ENCODE peak calls at places on chromosomes 6 and 20, in four cellular contexts. One of them, this sample, is unnamed. For H3K36me3 and H3K4me1, the result is how much of the 10 kb centered on the place peaks cover.

GRCh38 chr6:70586114-70586513 is 19.4 kb downstream of the SDHAF4 start:
- DNase-seq in transverse colon: no peak
- DNase-seq in stomach: no peak
- DNase-seq in upper lobe of right lung: no peak
- DNase-seq in this sample: no peak

GRCh38 chr20:35551485-35551884 is 9.6 kb downstream of the ERGIC3 start:
- DNase-seq in transverse colon: no peak
- DNase-seq in stomach: no peak
- DNase-seq in upper lobe of right lung: no peak
- DNase-seq in this sample: no peak

GRCh38 chr6:46129634-46130505 is at the start of gene ENPP4:
- DNase-seq in transverse colon: peak
- DNase-seq in stomach: peak
- DNase-seq in upper lobe of right lung: peak
- DNase-seq in this sample: peak

GRCh38 chr20:43915209-43916072 is 789 bp downstream of the TOX2 start:
- DNase-seq in transverse colon: peak
- DNase-seq in stomach: no peak
- DNase-seq in upper lobe of right lung: no peak
- DNase-seq in this sample: peak

GRCh38 chr6:124873066-124873410 is 89.2 kb upstream of the RNF217 start:
- DNase-seq in transverse colon: no peak
- DNase-seq in stomach: no peak
- DNase-seq in upper lobe of right lung: no peak
- DNase-seq in this sample: no peak

GRCh38 chr6:132247381-132248159 is 153.7 kb downstream of the MOXD1 start:
- DNase-seq in transverse colon: no peak
- DNase-seq in stomach: no peak
- DNase-seq in upper lobe of right lung: no peak
- DNase-seq in this sample: no peak

GRCh38 chr6:75460636-75461035 is 33.0 kb downstream of the FILIP1 start:
- DNase-seq in transverse colon: no peak
- DNase-seq in stomach: no peak
- DNase-seq in upper lobe of right lung: no peak
- DNase-seq in this sample: no peak

GRCh38 chr20:24045621-24046020 is 57.0 kb upstream of the GGTLC1 start:
- DNase-seq in transverse colon: no peak
- DNase-seq in stomach: no peak
- DNase-seq in upper lobe of right lung: no peak
- DNase-seq in this sample: no peak

GRCh38 chr6:14765106-14765505 is 480.8 kb upstream of the JARID2 start:
- DNase-seq in transverse colon: no peak
- DNase-seq in stomach: no peak
- DNase-seq in upper lobe of right lung: no peak
- DNase-seq in this sample: no peak

GRCh38 chr6:149967591-149967990 is 3.8 kb downstream of the ULBP1 start:
- DNase-seq in transverse colon: no peak
- DNase-seq in stomach: no peak
- DNase-seq in upper lobe of right lung: no peak
- DNase-seq in this sample: no peak

GRCh38 chr6:124798942-124799496 is 163.2 kb upstream of the RNF217 start:
- DNase-seq in transverse colon: no peak
- DNase-seq in stomach: no peak
- DNase-seq in upper lobe of right lung: no peak
- DNase-seq in this sample: no peak

GRCh38 chr6:38865521-38866174 is 150.5 kb downstream of the DNAH8 start:
- DNase-seq in transverse colon: no peak
- DNase-seq in stomach: no peak
- DNase-seq in upper lobe of right lung: no peak
- DNase-seq in this sample: no peak

DNA sequence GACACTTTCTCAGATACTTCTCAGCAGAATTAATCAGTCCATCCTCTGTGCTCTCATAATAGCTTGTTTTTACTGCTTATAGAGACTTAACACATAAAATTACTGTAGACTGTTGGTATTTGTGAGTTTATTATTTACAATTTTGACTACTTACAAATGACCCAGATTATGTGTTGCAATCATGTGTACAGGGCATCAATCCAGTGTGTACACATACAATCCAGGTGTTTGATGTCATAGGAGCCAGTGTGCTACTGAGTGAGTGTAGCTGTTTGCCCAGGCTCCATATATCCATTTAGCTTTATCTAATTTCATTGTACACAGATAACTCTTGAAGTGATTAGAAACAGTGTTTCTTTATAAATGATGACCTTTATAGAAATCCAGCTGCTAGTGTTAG is 31.3 kb downstream of the TRMT11 start:
- DNase-seq in transverse colon: no peak
- DNase-seq in stomach: no peak
- DNase-seq in upper lobe of right lung: no peak
- DNase-seq in this sample: no peak
- H3K36me3 ChIP-seq in transverse colon: under half
- H3K36me3 ChIP-seq in stomach: under half
- H3K36me3 ChIP-seq in upper lobe of right lung: half or more
- H3K36me3 ChIP-seq in this sample: under half

DNA sequence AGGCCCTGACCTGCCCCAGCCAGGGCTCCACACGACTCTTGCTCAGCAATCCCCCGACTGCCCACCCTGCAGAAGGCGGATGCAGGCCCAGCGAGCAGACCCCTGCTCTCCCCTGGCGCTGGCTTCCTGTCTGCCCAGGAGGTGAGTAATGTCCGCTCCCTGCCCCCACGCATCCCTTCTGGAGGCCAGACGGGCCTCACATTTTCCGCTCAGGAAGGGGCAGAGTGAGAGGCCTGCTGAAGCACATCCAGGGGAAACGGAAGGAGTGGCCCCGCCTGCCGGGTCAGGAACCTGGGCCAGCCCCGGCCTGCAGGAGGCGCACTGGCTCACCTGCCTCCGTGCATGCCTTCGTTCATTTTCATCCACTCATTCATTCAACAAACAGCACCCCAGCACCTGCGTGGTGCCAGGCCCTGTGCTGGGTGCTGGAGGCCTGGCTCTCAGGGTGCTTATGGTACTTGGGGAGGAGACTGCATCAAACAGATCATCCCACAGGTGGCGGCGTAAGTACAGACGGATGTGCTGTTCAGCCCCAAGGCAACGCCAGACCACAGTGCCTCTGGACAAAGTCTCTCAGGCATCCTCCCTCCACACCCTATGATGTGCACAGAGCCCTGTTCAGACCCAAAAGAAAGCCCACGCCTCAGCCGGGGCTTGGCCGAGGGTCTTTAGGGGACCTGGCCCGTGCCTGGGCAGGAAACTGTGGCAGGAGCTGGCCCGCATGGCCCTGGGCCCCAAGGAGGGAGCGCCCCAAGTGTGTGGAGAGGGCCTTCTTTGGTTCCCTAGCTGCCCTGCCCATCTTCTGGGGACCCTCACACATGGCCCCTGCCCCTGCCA is 112.1 kb downstream of the ASXL1 start:
- DNase-seq in transverse colon: peak
- DNase-seq in stomach: no peak
- DNase-seq in upper lobe of right lung: peak
- DNase-seq in this sample: peak
- TF ChIP-seq CTCF in transverse colon: peak
- TF ChIP-seq CTCF in stomach: no peak
- TF ChIP-seq CTCF in upper lobe of right lung: peak
- TF ChIP-seq CTCF in this sample: peak

DNA sequence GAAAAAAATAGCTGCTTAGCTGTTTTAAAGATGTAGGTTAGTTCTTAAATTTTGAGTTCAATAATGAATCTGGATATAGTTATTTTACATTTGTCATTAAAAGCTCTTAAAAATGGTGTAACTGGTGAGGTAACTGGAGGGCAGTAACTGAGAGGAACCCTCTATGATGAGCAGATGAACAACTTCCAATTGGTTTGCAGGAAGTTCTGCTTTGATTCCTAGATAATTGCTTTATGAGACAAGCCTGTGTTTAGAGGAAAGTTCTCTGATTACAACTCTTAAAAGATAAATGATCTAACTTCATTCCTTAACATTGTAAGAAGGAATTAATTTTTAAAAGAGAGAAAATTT is 8.5 kb downstream of the MYLIP start:
- DNase-seq in transverse colon: no peak
- DNase-seq in stomach: no peak
- DNase-seq in upper lobe of right lung: no peak
- DNase-seq in this sample: no peak
- H3K4me1 ChIP-seq in transverse colon: half or more
- H3K4me1 ChIP-seq in stomach: half or more
- H3K4me1 ChIP-seq in upper lobe of right lung: half or more
- H3K4me1 ChIP-seq in this sample: under half

GRCh38 chr6:112223070-112223861 is 31.1 kb downstream of the LAMA4 start:
- DNase-seq in transverse colon: no peak
- DNase-seq in stomach: no peak
- DNase-seq in upper lobe of right lung: no peak
- DNase-seq in this sample: no peak
- H3K36me3 ChIP-seq in transverse colon: under half
- H3K36me3 ChIP-seq in stomach: under half
- H3K36me3 ChIP-seq in upper lobe of right lung: under half
- H3K36me3 ChIP-seq in this sample: under half

DNA sequence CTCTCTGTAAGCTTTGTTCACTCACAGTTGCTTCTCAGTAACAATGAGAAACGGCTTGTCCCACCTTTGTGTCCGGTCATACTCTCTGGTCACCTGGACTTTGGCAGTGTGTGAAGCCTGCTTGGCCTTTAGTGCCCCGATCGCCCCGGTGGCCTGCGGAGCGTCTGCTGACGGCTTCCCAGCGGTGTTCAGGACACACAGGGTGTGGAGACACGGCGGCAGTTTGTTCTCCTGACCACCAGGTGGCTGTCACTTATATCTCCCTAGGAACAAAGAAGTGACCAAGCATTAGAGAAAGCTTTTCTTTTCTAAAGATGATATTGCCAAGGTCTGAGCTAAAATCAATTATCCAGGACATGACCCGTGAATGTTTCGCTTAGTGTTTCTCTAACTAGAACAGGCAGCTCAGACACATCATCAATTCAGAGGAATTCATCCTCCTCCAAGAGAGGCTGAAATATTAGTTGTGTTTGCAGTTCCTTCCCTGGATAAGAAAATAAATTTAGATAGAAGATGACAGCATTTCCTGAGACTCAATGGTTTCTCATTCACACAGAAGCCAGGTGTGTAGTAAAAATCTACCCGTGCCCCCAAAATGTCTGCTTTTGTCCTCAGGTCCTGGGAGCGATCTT is 167.4 kb upstream of the THBS2 start:
- DNase-seq in transverse colon: peak
- DNase-seq in stomach: peak
- DNase-seq in upper lobe of right lung: no peak
- DNase-seq in this sample: no peak
- TF ChIP-seq CTCF in transverse colon: peak
- TF ChIP-seq CTCF in stomach: no peak
- TF ChIP-seq CTCF in upper lobe of right lung: no peak
- TF ChIP-seq CTCF in this sample: no peak

DNA sequence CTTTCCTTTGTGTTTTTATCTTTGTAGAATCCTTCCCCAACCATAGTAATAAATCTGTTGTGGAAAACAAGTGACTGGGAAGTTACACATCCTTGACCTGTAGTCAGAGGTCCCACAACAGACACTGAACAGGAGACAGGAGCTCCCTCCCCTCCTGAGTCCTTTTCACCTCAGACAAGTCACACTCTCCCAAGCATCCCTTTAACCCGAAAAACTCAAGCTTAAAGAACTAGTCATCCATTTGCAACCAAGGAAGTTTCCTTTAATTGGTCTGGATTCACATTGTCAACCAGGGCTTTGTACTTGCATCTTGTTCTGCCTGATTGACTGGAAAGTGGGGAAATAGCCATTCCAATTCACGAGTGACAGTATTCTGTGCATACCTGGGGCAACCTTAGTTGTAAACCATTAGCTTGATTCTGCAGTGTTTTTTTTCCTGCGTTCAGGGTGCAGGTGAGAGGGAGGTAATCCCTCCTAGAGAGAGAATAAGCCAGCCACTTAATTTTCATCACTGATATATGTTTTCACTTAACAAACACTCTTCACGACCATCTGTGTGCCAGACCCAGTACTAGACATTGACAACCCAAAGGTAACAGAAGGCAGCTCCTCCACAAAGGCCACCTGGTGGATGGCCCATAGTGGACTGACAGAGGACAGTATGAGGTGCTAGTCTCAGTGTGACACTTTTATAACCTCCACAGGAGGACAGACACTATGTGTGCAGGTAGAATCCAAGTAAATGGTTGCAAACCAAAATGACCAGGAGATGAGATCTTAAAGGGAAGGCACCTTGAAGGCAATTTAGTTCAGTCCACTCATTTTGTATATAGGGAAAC is 112.4 kb downstream of the SLX4IP start:
- DNase-seq in transverse colon: no peak
- DNase-seq in stomach: no peak
- DNase-seq in upper lobe of right lung: no peak
- DNase-seq in this sample: no peak
- H3K4me1 ChIP-seq in transverse colon: under half
- H3K4me1 ChIP-seq in stomach: under half
- H3K4me1 ChIP-seq in upper lobe of right lung: under half
- H3K4me1 ChIP-seq in this sample: under half

DNA sequence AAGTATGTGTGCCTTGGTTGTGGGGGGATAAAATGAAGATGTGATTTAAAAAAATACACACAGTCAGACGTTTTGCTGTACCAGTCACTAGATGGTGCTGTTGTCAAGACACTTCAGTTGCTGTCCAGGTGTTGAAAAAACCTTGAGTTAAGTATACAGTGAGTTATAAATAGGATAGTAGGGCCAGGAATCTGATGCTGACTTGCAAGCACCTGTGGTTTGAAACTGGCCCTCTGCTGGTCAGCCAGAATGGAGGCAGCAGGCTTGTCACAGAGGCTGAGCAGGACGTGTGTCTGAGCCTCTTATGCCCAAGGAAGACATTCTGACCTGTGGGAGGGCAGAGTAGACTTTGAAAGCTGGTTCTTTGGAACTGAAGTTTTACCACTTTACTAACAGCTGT is 27.8 kb downstream of the RNF8 start:
- DNase-seq in transverse colon: peak
- DNase-seq in stomach: peak
- DNase-seq in upper lobe of right lung: no peak
- DNase-seq in this sample: peak
- H3K36me3 ChIP-seq in transverse colon: under half
- H3K36me3 ChIP-seq in stomach: under half
- H3K36me3 ChIP-seq in upper lobe of right lung: under half
- H3K36me3 ChIP-seq in this sample: under half

DNA sequence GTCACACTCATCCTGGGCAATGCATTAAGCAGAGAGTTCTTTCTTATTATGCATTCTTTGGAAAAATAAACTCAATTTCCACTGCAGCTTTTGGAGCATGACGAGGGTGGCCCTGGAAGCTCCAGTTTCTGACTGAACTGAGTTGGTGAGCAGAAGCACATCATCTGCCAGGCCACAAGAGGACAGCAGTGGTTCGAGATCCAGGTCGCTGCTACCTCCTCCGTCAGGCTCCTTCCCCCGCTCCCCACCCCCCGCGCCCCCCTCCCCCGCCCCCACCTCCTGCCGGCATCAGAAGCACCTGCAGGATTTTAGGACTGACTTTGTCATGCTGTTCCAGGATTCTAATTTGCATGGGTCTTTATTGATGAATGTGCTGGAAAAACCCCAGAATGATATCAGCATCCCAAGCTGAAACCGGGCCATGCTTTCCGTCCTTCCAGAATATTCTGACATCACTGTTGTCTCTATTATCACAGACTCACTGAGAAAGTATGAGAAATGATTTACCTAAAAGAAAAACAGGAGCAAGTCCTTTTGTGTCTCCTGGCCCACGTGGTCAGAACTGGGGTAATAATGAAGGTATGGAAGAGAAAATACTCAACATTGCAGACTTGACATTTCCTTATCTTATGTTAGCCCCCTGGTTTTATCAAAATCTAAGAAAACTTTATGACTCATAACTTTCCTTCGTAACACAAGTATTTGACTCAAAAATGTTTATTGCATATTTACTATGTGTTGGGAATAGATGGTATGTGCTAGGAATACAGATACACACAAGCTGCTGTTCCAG is 220.1 kb upstream of the EXOC2 start:
- DNase-seq in transverse colon: peak
- DNase-seq in stomach: peak
- DNase-seq in upper lobe of right lung: no peak
- DNase-seq in this sample: peak
- TF ChIP-seq CTCF in transverse colon: peak
- TF ChIP-seq CTCF in stomach: no peak
- TF ChIP-seq CTCF in upper lobe of right lung: peak
- TF ChIP-seq CTCF in this sample: peak

This sample was measured in Caco-2.